ENCODE peak calls at places on chromosomes 13 and 19, in ten cellular contexts. E is GM23338; H is colonic mucosa; P is A549; S is CD8-positive, alpha-beta T cell; C is WERI-Rb-1; T is AG04450; X is transverse colon; A is body of pancreas; D is breast epithelium. R is an unnamed sample.

GRCh38 chr19:21256722-21257121 is 72.5 kb downstream of the ZNF708 start:
- DNase-seq in D (no peak), P (peak), A (no peak), E (peak), X (no peak), C (peak), T (no peak), S (no peak), H (no peak), R (no peak)

GRCh38 chr19:35851213-35852028 is 883 bp downstream of the NPHS1 start:
- DNase-seq in D (no peak), X (no peak), C (peak), T (no peak), P (no peak), E (peak), A (peak), H (no peak), S (no peak), R (no peak)

GRCh38 chr19:616276-616675 is 17.1 kb downstream of the POLRMT start:
- DNase-seq in X (no peak), E (peak), T (no peak), H (no peak), S (no peak), C (no peak), P (no peak), A (no peak), D (no peak), R (no peak)

GRCh38 chr19:35703343-35703742 is 1.0 kb upstream of the ZBTB32 start:
- DNase-seq in D (no peak), E (peak), A (peak), T (no peak), S (no peak), H (no peak), X (no peak), P (peak), C (peak), R (no peak)

GRCh38 chr19:6219592-6220290 is 60.0 kb downstream of the MLLT1 start:
- DNase-seq in D (no peak), C (no peak), E (no peak), A (no peak), P (no peak), T (no peak), S (no peak), X (no peak), H (no peak), R (no peak)

GRCh38 chr13:97567510-97568243 is 133.7 kb downstream of the RAP2A start:
- DNase-seq in H (peak), A (peak), C (no peak), T (no peak), S (no peak), E (peak), P (peak), X (peak), D (peak), R (no peak)

GRCh38 chr13:26037302-26037701 is 14.5 kb downstream of the SHISA2 start:
- DNase-seq in D (no peak), T (no peak), E (peak), P (no peak), H (peak), A (no peak), C (peak), S (no peak), X (no peak), R (no peak)

GRCh38 chr19:2477141-2477710 is 1.3 kb downstream of the GADD45B start:
- DNase-seq in P (no peak), E (no peak), D (peak), S (peak), T (no peak), H (peak), C (no peak), A (peak), X (peak), R (peak)

GRCh38 chr13:96779691-96780090 is 214.6 kb downstream of the OXGR1 start:
- DNase-seq in X (no peak), P (no peak), E (no peak), S (no peak), D (no peak), T (no peak), C (no peak), H (no peak), A (no peak), R (no peak)

GRCh38 chr13:73306688-73307087 is 247.9 kb downstream of the KLF5 start:
- DNase-seq in S (no peak), A (no peak), E (no peak), T (no peak), P (no peak), C (no peak), D (no peak), H (no peak), X (no peak), R (no peak)

GRCh38 chr13:96218475-96218874 is 128.6 kb downstream of the HS6ST3 start:
- DNase-seq in D (no peak), T (no peak), S (no peak), X (no peak), C (no peak), A (no peak), H (no peak), P (no peak), E (no peak), R (no peak)

GRCh38 chr19:33509774-33510173 is 11.8 kb downstream of the PEPD start:
- DNase-seq in X (no peak), H (no peak), A (no peak), E (no peak), T (no peak), D (no peak), C (no peak), S (no peak), P (no peak), R (no peak)

GRCh38 chr19:15252398-15253018 is 20.3 kb upstream of the EPHX3 start:
- DNase-seq in E (peak), A (no peak), X (no peak), C (peak), T (no peak), S (no peak), P (no peak), H (no peak), D (no peak), R (no peak)

GRCh38 chr13:67833564-67833963 is 603.4 kb upstream of the PCDH9 start:
- DNase-seq in T (no peak), H (no peak), P (no peak), C (no peak), A (no peak), D (no peak), S (no peak), X (no peak), E (no peak), R (no peak)

GRCh38 chr13:32261567-32261966 is 53.6 kb downstream of the ZAR1L start:
- DNase-seq in E (no peak), X (peak), T (peak), S (no peak), D (no peak), C (no peak), A (no peak), H (peak), P (no peak), R (no peak)

GRCh38 chr13:75581874-75582640 is 32.5 kb downstream of the UCHL3 start:
- DNase-seq in S (no peak), X (no peak), H (no peak), D (no peak), A (no peak), T (no peak), E (no peak), P (no peak), C (no peak), R (no peak)

GRCh38 chr19:43620061-43621001 is 902 bp upstream of the ZNF428 start:
- DNase-seq in S (peak), P (no peak), C (no peak), D (no peak), T (no peak), E (no peak), A (no peak), X (no peak), H (no peak), R (peak)

GRCh38 chr13:77377016-77377415 is 50.1 kb upstream of the MYCBP2 start:
- DNase-seq in S (no peak), X (no peak), E (no peak), A (no peak), C (no peak), H (no peak), D (no peak), P (no peak), T (no peak), R (no peak)

GRCh38 chr13:21242236-21242635 is 65.8 kb downstream of the MRPL57 start:
- DNase-seq in P (no peak), C (peak), X (no peak), T (no peak), E (peak), D (no peak), S (no peak), A (no peak), H (no peak), R (no peak)

GRCh38 chr13:74040200-74040599 is 94.0 kb downstream of the KLF12 start:
- DNase-seq in H (peak), X (peak), A (peak), P (peak), C (peak), E (peak), D (no peak), T (no peak), S (no peak), R (peak)

GRCh38 chr13:30892966-30893365 is 13.1 kb upstream of the MEDAG start:
- DNase-seq in D (no peak), E (peak), T (no peak), C (peak), H (no peak), X (no peak), P (peak), A (no peak), S (no peak), R (no peak)

GRCh38 chr13:23934481-23934880 is 37.2 kb upstream of the C1QTNF9B start:
- DNase-seq in E (no peak), S (no peak), D (no peak), H (no peak), P (no peak), X (no peak), C (no peak), T (no peak), A (no peak), R (no peak)

GRCh38 chr13:98083507-98083906 is 59.4 kb upstream of the FARP1 start:
- DNase-seq in E (no peak), X (no peak), D (no peak), A (no peak), T (peak), H (no peak), S (no peak), P (no peak), C (no peak), R (no peak)

GRCh38 chr13:105312906-105313305 is 1222.6 kb downstream of the EFNB2 start:
- DNase-seq in A (no peak), T (no peak), X (no peak), P (no peak), S (no peak), H (no peak), C (no peak), E (no peak), D (no peak), R (no peak)

GRCh38 chr13:111893071-111893606 is 173.8 kb upstream of the SOX1 start:
- DNase-seq in X (no peak), H (no peak), S (no peak), C (no peak), P (no peak), E (peak), D (peak), T (no peak), A (no peak), R (no peak)

GRCh38 chr19:21581646-21582045 is 76.2 kb downstream of the ZNF429 start:
- DNase-seq in E (no peak), X (no peak), T (no peak), H (no peak), A (peak), P (no peak), C (no peak), S (no peak), D (no peak), R (no peak)

GRCh38 chr19:29942404-29943261 is 594 bp downstream of the URI1 start:
- DNase-seq in S (peak), P (peak), T (no peak), D (no peak), E (peak), X (peak), H (peak), C (peak), A (peak), R (peak)

GRCh38 chr13:63408227-63409202 is 1992.9 kb upstream of the PCDH20 start:
- DNase-seq in A (no peak), E (peak), T (no peak), S (no peak), P (no peak), C (no peak), D (no peak), H (no peak), X (no peak), R (no peak)

GRCh38 chr19:718251-719024 is 9.7 kb downstream of the PALM start:
- DNase-seq in D (no peak), A (no peak), P (no peak), C (no peak), H (no peak), E (peak), X (no peak), S (no peak), T (no peak), R (no peak)

GRCh38 chr13:23516190-23516589 is 54.0 kb upstream of the TNFRSF19 start:
- DNase-seq in A (no peak), C (no peak), D (no peak), H (no peak), T (no peak), E (no peak), S (no peak), P (no peak), X (no peak), R (no peak)

DNA sequence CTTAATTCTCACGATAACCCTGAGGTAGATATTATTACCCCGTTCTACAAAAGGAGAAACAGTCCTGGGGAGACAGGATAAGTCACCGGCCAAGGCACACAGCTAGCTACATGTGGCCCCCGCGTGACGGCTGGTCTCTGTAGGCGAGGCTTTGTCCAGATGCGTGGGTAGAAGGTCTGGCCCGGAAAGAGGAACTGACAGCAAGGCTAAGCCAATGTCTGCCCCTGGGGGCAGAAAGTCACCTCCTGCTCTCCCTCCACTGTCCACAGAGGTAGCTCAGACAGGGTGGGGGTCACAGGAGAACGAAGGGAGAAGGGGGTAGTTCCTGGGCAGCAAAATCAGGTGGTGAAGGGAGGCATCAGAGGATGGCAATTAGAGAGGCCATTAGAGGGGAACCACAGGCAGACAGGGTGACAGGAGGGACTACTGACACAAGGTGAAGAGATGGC is 1.8 kb downstream of the APOC4 start:
- DNase-seq in X (peak), H (peak), D (no peak), C (no peak), P (no peak), E (no peak), S (no peak), T (no peak), A (no peak), R (no peak)
- TF ChIP-seq CTCF in X (no peak), H (no peak), D (no peak), C (no peak), P (no peak), E (no peak), S (no peak), T (no peak), A (no peak), R (no peak)

GRCh38 chr19:41397086-41398041 is at the start of the genes BCKDHA and EXOSC5:
- DNase-seq in E (peak), X (peak), P (peak), S (peak), T (peak), D (peak), C (peak), A (peak), H (peak), R (peak)

GRCh38 chr19:41399091-41399490 is 1.5 kb downstream of the BCKDHA start:
- DNase-seq in H (no peak), A (no peak), D (no peak), E (no peak), X (no peak), P (no peak), S (no peak), C (no peak), T (no peak), R (no peak)

GRCh38 chr19:41399525-41399924 is 1.9 kb downstream of the BCKDHA start:
- DNase-seq in H (no peak), X (no peak), E (no peak), T (no peak), S (no peak), P (no peak), C (no peak), A (no peak), D (no peak), R (no peak)

GRCh38 chr19:41398603-41399002 is 985 bp downstream of the BCKDHA start:
- DNase-seq in P (no peak), C (no peak), S (no peak), H (no peak), D (no peak), X (no peak), A (no peak), T (no peak), E (no peak), R (no peak)

DNA sequence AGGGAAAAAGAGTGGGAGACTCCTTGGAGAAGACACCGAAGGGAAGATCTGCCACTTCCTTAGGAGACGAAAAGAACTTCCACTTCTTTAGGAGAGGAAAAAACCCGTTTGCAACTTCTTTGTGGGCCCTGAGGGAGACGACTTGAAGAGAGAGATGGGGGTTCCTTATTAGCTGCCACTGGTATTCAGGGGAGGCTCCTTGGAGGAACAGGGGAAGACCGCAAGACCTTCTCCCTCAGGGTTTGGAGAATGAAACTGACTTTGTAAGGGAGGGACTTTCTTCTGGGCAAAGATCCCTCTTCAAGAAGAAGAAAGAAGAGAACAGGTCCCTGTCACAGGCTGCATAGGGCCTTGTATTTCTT is 405 bp downstream of the BCKDHA start:
- DNase-seq in P (no peak), S (no peak), X (no peak), H (no peak), T (no peak), E (no peak), A (no peak), D (no peak), C (no peak), R (no peak)
- H3K27ac ChIP-seq in P (peak), S (peak), X (peak), H (peak), T (peak), E (peak), A (peak), D (peak), C (peak), R (peak)

GRCh38 chr13:61954092-61954491 is 538.4 kb upstream of the PCDH20 start:
- DNase-seq in E (peak), S (no peak), A (no peak), H (no peak), X (no peak), C (no peak), T (no peak), P (no peak), D (no peak), R (no peak)
- TF ChIP-seq CTCF in E (peak), S (no peak), A (peak), H (no peak), X (peak), C (no peak), T (no peak), P (peak), D (no peak), R (no peak)

GRCh38 chr13:109370486-109370885 is 415.9 kb downstream of the IRS2 start:
- DNase-seq in T (no peak), X (no peak), H (no peak), C (no peak), D (no peak), A (no peak), E (no peak), S (no peak), P (no peak), R (no peak)
- H3K27ac ChIP-seq in T (no peak), X (no peak), H (no peak), C (no peak), D (no peak), A (no peak), E (no peak), S (no peak), P (no peak), R (no peak)

GRCh38 chr19:4557186-4557970 is 2.1 kb downstream of the SEMA6B start:
- DNase-seq in A (no peak), D (no peak), C (no peak), P (no peak), S (no peak), T (no peak), H (no peak), E (peak), X (no peak), R (no peak)
- TF ChIP-seq CTCF in A (peak), D (no peak), C (peak), P (no peak), S (no peak), T (no peak), H (no peak), E (peak), X (no peak), R (no peak)

DNA sequence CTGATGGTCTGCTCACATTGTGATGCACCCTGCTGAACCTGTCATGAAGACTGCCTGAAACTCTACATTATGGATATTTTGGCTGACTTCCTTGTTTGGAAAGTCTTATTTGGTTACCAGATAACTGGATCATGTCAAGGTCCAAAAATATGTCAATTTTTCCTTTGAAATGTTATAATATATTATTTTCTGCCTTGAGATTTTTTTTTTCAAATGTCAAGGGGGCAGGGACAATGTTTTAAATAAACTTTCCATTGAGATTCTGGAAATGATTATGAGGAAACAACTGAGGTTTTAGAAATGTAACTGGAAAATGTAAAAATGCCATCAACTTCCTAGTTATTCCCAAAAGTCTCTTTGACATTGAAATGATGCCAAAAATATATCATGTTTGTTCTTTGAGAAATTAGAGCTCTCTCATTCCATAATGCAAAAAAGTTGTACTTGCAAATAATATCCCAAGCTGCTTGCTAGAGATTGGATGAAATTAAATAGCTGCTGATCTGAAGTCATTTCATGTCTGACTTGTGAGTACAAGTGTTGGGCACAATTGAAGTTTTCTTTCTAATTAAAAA is 117.1 kb downstream of the RFC3 start:
- DNase-seq in E (no peak), S (no peak), D (no peak), P (no peak), T (no peak), C (no peak), X (no peak), A (no peak), H (no peak), R (no peak)
- H3K27ac ChIP-seq in E (no peak), S (no peak), D (no peak), P (peak), T (no peak), C (no peak), X (no peak), A (no peak), H (no peak), R (no peak)

GRCh38 chr19:11321206-11322126 is 18.0 kb downstream of the RAB3D start:
- DNase-seq in P (no peak), H (no peak), A (no peak), D (no peak), S (no peak), T (no peak), E (peak), X (no peak), C (peak), R (no peak)
- TF ChIP-seq CTCF in P (no peak), H (no peak), A (peak), D (no peak), S (no peak), T (no peak), E (peak), X (no peak), C (peak), R (no peak)

GRCh38 chr13:50230365-50230978 is 215.2 kb downstream of the KCNRG start:
- DNase-seq in C (no peak), D (no peak), E (no peak), S (no peak), H (no peak), A (no peak), P (no peak), X (no peak), T (no peak), R (no peak)
- H3K27ac ChIP-seq in C (no peak), D (no peak), E (no peak), S (no peak), H (peak), A (no peak), P (peak), X (no peak), T (no peak), R (no peak)

GRCh38 chr13:46071590-46072249 is 19.2 kb upstream of the ZC3H13 start:
- DNase-seq in S (no peak), D (no peak), E (peak), H (no peak), P (no peak), X (no peak), C (no peak), A (no peak), T (no peak), R (no peak)
- TF ChIP-seq CTCF in S (no peak), D (no peak), E (peak), H (no peak), P (no peak), X (no peak), C (peak), A (no peak), T (no peak), R (no peak)

GRCh38 chr19:37079238-37079637 is 1.0 kb downstream of the ZNF420 start:
- DNase-seq in T (no peak), X (no peak), S (no peak), A (no peak), H (no peak), E (no peak), P (no peak), C (no peak), D (no peak), R (no peak)
- H3K27ac ChIP-seq in T (no peak), X (no peak), S (peak), A (no peak), H (no peak), E (no peak), P (no peak), C (no peak), D (peak), R (no peak)

R was measured in CD4-positive, alpha-beta T cell.